ENCODE peak calls at places on chromosome 17, in six cellular contexts. D is transverse colon, Z is GM12878, I is upper lobe of left lung, U is HepG2, B is suprapubic skin. E is an unnamed sample. For H3K36me3, the result is how much of the 10 kb centered on the place peaks cover.

GRCh38 chr17:77127735-77128361 is 12.9 kb upstream of the SEC14L1 start:
- DNase-seq in U (no peak), D (peak), I (peak), Z (no peak), B (peak), E (peak)

GRCh38 chr17:63531022-63531965 is 8.1 kb downstream of the KCNH6 start:
- DNase-seq in B (no peak), I (no peak), D (no peak), U (peak), Z (no peak), E (no peak)

GRCh38 chr17:50806141-50806643 is 29.2 kb upstream of the WFIKKN2 start:
- DNase-seq in I (no peak), Z (no peak), D (no peak), U (peak), B (no peak), E (no peak)

GRCh38 chr17:42422958-42423712 is at the start of gene CAVIN1:
- DNase-seq in I (peak), D (peak), Z (no peak), U (peak), B (peak), E (peak)

GRCh38 chr17:63116967-63117366 is 150.9 kb downstream of the TANC2 start:
- DNase-seq in Z (no peak), U (no peak), D (no peak), I (no peak), B (no peak), E (peak)

GRCh38 chr17:49708515-49709161 is 874 bp upstream of the SLC35B1 start:
- DNase-seq in Z (no peak), U (no peak), D (no peak), B (peak), I (peak), E (no peak)

GRCh38 chr17:80925668-80926067 is 66.0 kb upstream of the CHMP6 start:
- DNase-seq in Z (no peak), U (no peak), B (no peak), D (no peak), I (no peak), E (no peak)

GRCh38 chr17:37791434-37791833 is 46.6 kb upstream of the HNF1B start:
- DNase-seq in D (peak), B (no peak), Z (no peak), I (no peak), U (peak), E (no peak)

GRCh38 chr17:43431741-43432523 is 33.1 kb downstream of the ARL4D start:
- DNase-seq in I (no peak), U (no peak), Z (no peak), D (no peak), B (no peak), E (no peak)

GRCh38 chr17:61579961-61580360 is 11.1 kb downstream of the NACA2 start:
- DNase-seq in B (no peak), I (no peak), D (no peak), Z (no peak), U (peak), E (no peak)

GRCh38 chr17:78748730-78749317 is 33.2 kb downstream of the CYTH1 start:
- DNase-seq in B (peak), Z (peak), U (peak), D (peak), I (peak), E (peak)

GRCh38 chr17:27502526-27503324 is 46.5 kb downstream of the KSR1 start:
- DNase-seq in Z (no peak), I (no peak), D (no peak), U (no peak), B (no peak), E (no peak)

GRCh38 chr17:38591759-38592241 is 14.0 kb downstream of the SRCIN1 start:
- DNase-seq in U (no peak), B (no peak), I (peak), Z (no peak), D (no peak), E (no peak)

GRCh38 chr17:52410781-52411180 is 252.3 kb upstream of the CA10 start:
- DNase-seq in Z (no peak), I (no peak), B (no peak), U (peak), D (no peak), E (no peak)

GRCh38 chr17:75625813-75626486 is 7.3 kb upstream of the SMIM5 start:
- DNase-seq in Z (no peak), B (no peak), U (peak), I (no peak), D (no peak), E (no peak)

GRCh38 chr17:16101440-16101839 is 101.8 kb downstream of the TTC19 start:
- DNase-seq in D (no peak), I (no peak), B (no peak), U (no peak), Z (no peak), E (no peak)
- H3K36me3 ChIP-seq in D (under half), I (half or more), B (half or more), U (half or more), Z (under half), E (under half)

DNA sequence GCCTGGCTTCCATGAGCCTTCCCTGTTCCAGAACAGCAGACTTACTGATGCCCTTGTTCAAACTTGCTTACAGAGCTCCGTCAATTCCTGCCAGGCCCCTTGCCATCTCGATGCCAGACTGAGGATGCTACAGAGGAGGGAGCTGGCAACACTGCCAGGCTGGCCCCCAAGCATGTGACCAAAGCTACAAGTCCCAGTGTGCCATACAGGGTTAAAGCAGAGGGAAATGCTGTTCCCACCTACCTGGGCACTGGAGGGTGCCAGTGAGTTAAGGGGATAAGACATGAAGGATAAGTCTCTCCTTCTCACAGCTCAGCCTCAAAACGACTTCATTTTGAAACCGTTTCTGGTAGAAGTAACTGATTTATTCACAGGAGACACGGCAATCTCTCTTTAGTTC is 33.5 kb upstream of the SREBF1 start:
- DNase-seq in U (no peak), Z (no peak), D (no peak), I (no peak), B (no peak), E (no peak)
- TF ChIP-seq CTCF in U (no peak), Z (peak), D (no peak), I (no peak), B (no peak), E (no peak)

GRCh38 chr17:29622337-29623282 is at the start of gene CORO6:
- DNase-seq in Z (no peak), I (peak), U (no peak), D (peak), B (peak), E (no peak)
- TF ChIP-seq POLR2AphosphoS5 in Z (no peak), I (no peak), U (no peak), D (peak), B (no peak), E (no peak)

GRCh38 chr17:44884941-44885340 is 14.3 kb downstream of the EFTUD2 start:
- DNase-seq in U (no peak), D (no peak), I (no peak), B (no peak), Z (no peak), E (no peak)

GRCh38 chr17:44878627-44879221 is 20.5 kb downstream of the EFTUD2 start:
- DNase-seq in B (no peak), D (no peak), I (no peak), U (peak), Z (no peak), E (no peak)

GRCh38 chr17:44877121-44877520 is 22.1 kb downstream of the EFTUD2 start:
- DNase-seq in Z (no peak), B (no peak), U (no peak), I (no peak), D (no peak), E (no peak)

GRCh38 chr17:44875761-44876160 is 23.5 kb downstream of the EFTUD2 start:
- DNase-seq in U (no peak), I (no peak), Z (no peak), B (no peak), D (no peak), E (no peak)

DNA sequence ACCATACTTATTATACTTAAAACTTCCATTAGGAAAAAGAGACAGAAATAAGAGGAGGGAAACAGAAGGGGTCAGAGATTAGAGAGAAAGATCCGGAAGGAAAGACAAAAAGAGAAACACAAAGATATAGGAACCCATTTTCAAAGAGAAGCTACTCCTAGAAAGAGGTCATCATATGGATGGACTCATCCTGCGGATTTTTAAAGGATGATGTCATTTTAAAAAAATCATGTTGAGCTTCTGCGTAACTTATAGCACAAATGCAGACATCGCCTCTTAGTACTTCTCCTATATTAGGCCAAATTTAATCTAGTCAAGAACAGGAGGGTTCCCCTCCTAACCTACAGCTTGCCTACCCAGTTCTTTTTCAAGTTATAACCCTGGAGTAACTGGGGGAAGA is 18.1 kb downstream of the EFTUD2 start:
- DNase-seq in D (no peak), I (no peak), Z (no peak), B (no peak), U (no peak), E (no peak)
- H3K36me3 ChIP-seq in D (half or more), I (half or more), Z (under half), B (half or more), U (half or more), E (under half)

E was measured in prostate gland.